ENCODE peak calls at places on chromosomes 4 and X, in five cellular contexts. One of them, this sample, is unnamed.

GRCh38 chr4:39635023-39635422 is 3.6 kb downstream of the SMIM14 start:
- DNase-seq in fibroblast of pulmonary artery: no peak
- DNase-seq in tibial nerve: no peak
- DNase-seq in heart left ventricle: no peak
- DNase-seq in type B pancreatic cell: no peak
- DNase-seq in this sample: no peak

GRCh38 chrX:101659601-101660063 is at the start of gene ARMCX2:
- DNase-seq in fibroblast of pulmonary artery: peak; percentile 73
- DNase-seq in tibial nerve: peak; percentile 31
- DNase-seq in heart left ventricle: peak; percentile 59
- DNase-seq in type B pancreatic cell: no peak
- DNase-seq in this sample: no peak

GRCh38 chrX:150337026-150337425 is 26.1 kb upstream of the MAMLD1 start:
- DNase-seq in fibroblast of pulmonary artery: no peak
- DNase-seq in tibial nerve: no peak
- DNase-seq in heart left ventricle: no peak
- DNase-seq in type B pancreatic cell: no peak
- DNase-seq in this sample: no peak

GRCh38 chrX:149527705-149528104 is 13.1 kb upstream of the EOLA1 start:
- DNase-seq in fibroblast of pulmonary artery: peak; percentile 40
- DNase-seq in tibial nerve: no peak
- DNase-seq in heart left ventricle: no peak
- DNase-seq in type B pancreatic cell: no peak
- DNase-seq in this sample: peak; percentile 22

GRCh38 chrX:106168107-106168506 is at the start of gene PWWP3B:
- DNase-seq in fibroblast of pulmonary artery: peak; percentile 69
- DNase-seq in tibial nerve: peak; percentile 21
- DNase-seq in heart left ventricle: no peak
- DNase-seq in type B pancreatic cell: no peak
- DNase-seq in this sample: peak; percentile 26

GRCh38 chr4:10403633-10404445 is 53.4 kb downstream of the ZNF518B start:
- DNase-seq in fibroblast of pulmonary artery: peak; percentile 79
- DNase-seq in tibial nerve: no peak
- DNase-seq in heart left ventricle: no peak
- DNase-seq in type B pancreatic cell: no peak
- DNase-seq in this sample: peak; percentile 73

GRCh38 chrX:123570011-123570590 is 162.8 kb downstream of the THOC2 start:
- DNase-seq in fibroblast of pulmonary artery: no peak
- DNase-seq in tibial nerve: no peak
- DNase-seq in heart left ventricle: no peak
- DNase-seq in type B pancreatic cell: no peak
- DNase-seq in this sample: no peak

GRCh38 chrX:318739-319578 is at the start of gene GTPBP6:
- DNase-seq in fibroblast of pulmonary artery: peak; percentile 100
- DNase-seq in tibial nerve: peak; percentile 99
- DNase-seq in heart left ventricle: peak; percentile 100
- DNase-seq in type B pancreatic cell: peak; percentile 99
- DNase-seq in this sample: peak; percentile 99

GRCh38 chr4:79442422-79442821 is 34.4 kb upstream of the GK2 start:
- DNase-seq in fibroblast of pulmonary artery: peak; percentile 26
- DNase-seq in tibial nerve: no peak
- DNase-seq in heart left ventricle: no peak
- DNase-seq in type B pancreatic cell: no peak
- DNase-seq in this sample: no peak

GRCh38 chr4:24471623-24472510 is 112.5 kb downstream of the DHX15 start:
- DNase-seq in fibroblast of pulmonary artery: no peak
- DNase-seq in tibial nerve: no peak
- DNase-seq in heart left ventricle: no peak
- DNase-seq in type B pancreatic cell: no peak
- DNase-seq in this sample: peak; percentile 53

GRCh38 chr4:53494851-53495250 is 96.4 kb downstream of the LNX1 start:
- DNase-seq in fibroblast of pulmonary artery: no peak
- DNase-seq in tibial nerve: no peak
- DNase-seq in heart left ventricle: no peak
- DNase-seq in type B pancreatic cell: no peak
- DNase-seq in this sample: no peak

GRCh38 chr4:101346312-101346561 is 1.1 kb downstream of the PPP3CA start:
- DNase-seq in fibroblast of pulmonary artery: no peak
- DNase-seq in tibial nerve: no peak
- DNase-seq in heart left ventricle: no peak
- DNase-seq in type B pancreatic cell: no peak
- DNase-seq in this sample: no peak

GRCh38 chr4:186765138-186765537 is 41.5 kb upstream of the FAT1 start:
- DNase-seq in fibroblast of pulmonary artery: peak; percentile 43
- DNase-seq in tibial nerve: peak; percentile 24
- DNase-seq in heart left ventricle: no peak
- DNase-seq in type B pancreatic cell: no peak
- DNase-seq in this sample: peak; percentile 85

GRCh38 chrX:95318882-95319281 is 1365.8 kb upstream of the DIAPH2 start:
- DNase-seq in fibroblast of pulmonary artery: no peak
- DNase-seq in tibial nerve: no peak
- DNase-seq in heart left ventricle: no peak
- DNase-seq in type B pancreatic cell: no peak
- DNase-seq in this sample: no peak

GRCh38 chr4:3193531-3194203 is 55.3 kb upstream of the MSANTD1 start:
- DNase-seq in fibroblast of pulmonary artery: peak; percentile 29
- DNase-seq in tibial nerve: no peak
- DNase-seq in heart left ventricle: no peak
- DNase-seq in type B pancreatic cell: no peak
- DNase-seq in this sample: no peak

GRCh38 chrX:12741416-12741815 is 49.8 kb upstream of the PRPS2 start:
- DNase-seq in fibroblast of pulmonary artery: no peak
- DNase-seq in tibial nerve: no peak
- DNase-seq in heart left ventricle: no peak
- DNase-seq in type B pancreatic cell: no peak
- DNase-seq in this sample: no peak

GRCh38 chrX:124720532-124720931 is 374.2 kb downstream of the SH2D1A start:
- DNase-seq in fibroblast of pulmonary artery: no peak
- DNase-seq in tibial nerve: no peak
- DNase-seq in heart left ventricle: no peak
- DNase-seq in type B pancreatic cell: no peak
- DNase-seq in this sample: no peak

GRCh38 chr4:41013746-41014145 is 200.6 kb downstream of the APBB2 start:
- DNase-seq in fibroblast of pulmonary artery: no peak
- DNase-seq in tibial nerve: no peak
- DNase-seq in heart left ventricle: no peak
- DNase-seq in type B pancreatic cell: no peak
- DNase-seq in this sample: no peak

GRCh38 chr4:125677665-125678307 is 363.0 kb downstream of the FAT4 start:
- DNase-seq in fibroblast of pulmonary artery: no peak
- DNase-seq in tibial nerve: no peak
- DNase-seq in heart left ventricle: no peak
- DNase-seq in type B pancreatic cell: no peak
- DNase-seq in this sample: no peak

GRCh38 chr4:152100378-152101201 is 339.8 kb upstream of the GATB start:
- DNase-seq in fibroblast of pulmonary artery: no peak
- DNase-seq in tibial nerve: no peak
- DNase-seq in heart left ventricle: no peak
- DNase-seq in type B pancreatic cell: no peak
- DNase-seq in this sample: peak; percentile 41

GRCh38 chrX:13778916-13779315 is 38.0 kb downstream of the GPM6B start:
- DNase-seq in fibroblast of pulmonary artery: peak; percentile 37
- DNase-seq in tibial nerve: no peak
- DNase-seq in heart left ventricle: no peak
- DNase-seq in type B pancreatic cell: no peak
- DNase-seq in this sample: no peak

GRCh38 chr4:147731611-147732515 is at the start of gene ARHGAP10:
- DNase-seq in fibroblast of pulmonary artery: peak; percentile 82
- DNase-seq in tibial nerve: peak; percentile 42
- DNase-seq in heart left ventricle: peak; percentile 89
- DNase-seq in type B pancreatic cell: peak; percentile 78
- DNase-seq in this sample: peak; percentile 53

GRCh38 chr4:147735413-147736301 is 3.8 kb downstream of the ARHGAP10 start:
- DNase-seq in fibroblast of pulmonary artery: no peak
- DNase-seq in tibial nerve: no peak
- DNase-seq in heart left ventricle: no peak
- DNase-seq in type B pancreatic cell: no peak
- DNase-seq in this sample: no peak

GRCh38 chr4:147732516-147733193 is 767 bp downstream of the ARHGAP10 start:
- DNase-seq in fibroblast of pulmonary artery: no peak
- DNase-seq in tibial nerve: no peak
- DNase-seq in heart left ventricle: peak; percentile 73
- DNase-seq in type B pancreatic cell: peak; percentile 76
- DNase-seq in this sample: peak; percentile 16

GRCh38 chr4:147734496-147734895 is 2.6 kb downstream of the ARHGAP10 start:
- DNase-seq in fibroblast of pulmonary artery: no peak
- DNase-seq in tibial nerve: no peak
- DNase-seq in heart left ventricle: no peak
- DNase-seq in type B pancreatic cell: no peak
- DNase-seq in this sample: no peak

DNA sequence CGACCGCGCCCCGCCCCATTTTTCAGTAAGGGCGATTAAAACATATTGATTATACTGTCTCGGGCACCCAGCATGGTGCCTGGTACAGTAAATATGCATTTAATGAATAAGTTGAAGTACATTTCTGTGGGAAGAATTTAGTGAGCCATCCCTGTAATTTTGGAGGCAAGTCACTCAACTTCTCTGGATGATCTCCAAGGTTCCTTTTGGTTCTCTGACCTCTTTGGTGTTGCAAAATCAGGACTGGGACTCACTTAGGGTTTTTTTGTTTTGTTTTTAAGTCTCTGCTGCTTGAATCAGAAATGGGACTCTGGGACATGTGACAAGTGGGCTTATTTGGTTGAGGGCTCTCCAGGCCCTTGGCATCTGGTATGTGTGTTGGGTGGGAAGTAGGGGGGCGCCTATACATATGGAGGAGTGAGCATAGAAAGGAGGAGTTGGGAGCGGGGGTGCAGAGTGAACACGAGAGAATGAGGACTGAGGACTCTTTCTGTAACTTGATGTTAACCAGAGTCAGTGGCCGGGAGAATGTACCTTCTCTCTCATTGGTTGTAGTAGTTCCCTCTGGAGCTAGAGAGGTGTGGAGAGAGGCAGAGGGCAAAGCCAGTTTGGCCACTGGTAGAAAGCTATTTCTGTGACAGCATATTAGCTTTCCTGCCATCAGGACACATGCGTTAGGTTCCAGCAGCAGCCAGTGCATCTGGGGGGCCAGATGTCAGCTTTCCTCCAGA is 1.9 kb downstream of the ARHGAP10 start:
- DNase-seq in fibroblast of pulmonary artery: peak; percentile 65
- DNase-seq in tibial nerve: no peak
- DNase-seq in heart left ventricle: no peak
- DNase-seq in type B pancreatic cell: no peak
- DNase-seq in this sample: no peak
- TF ChIP-seq CTCF in fibroblast of pulmonary artery: no peak
- TF ChIP-seq CTCF in tibial nerve: peak; percentile 16
- TF ChIP-seq CTCF in heart left ventricle: no peak
- TF ChIP-seq CTCF in type B pancreatic cell: no peak
- TF ChIP-seq CTCF in this sample: no peak

GRCh38 chr4:95676190-95676589 is 127.4 kb upstream of the UNC5C start:
- DNase-seq in fibroblast of pulmonary artery: peak; percentile 67
- DNase-seq in tibial nerve: no peak
- DNase-seq in heart left ventricle: no peak
- DNase-seq in type B pancreatic cell: no peak
- DNase-seq in this sample: no peak
- TF ChIP-seq CTCF in fibroblast of pulmonary artery: no peak
- TF ChIP-seq CTCF in tibial nerve: no peak
- TF ChIP-seq CTCF in heart left ventricle: no peak
- TF ChIP-seq CTCF in type B pancreatic cell: no peak
- TF ChIP-seq CTCF in this sample: no peak

GRCh38 chr4:8119877-8120276 is 38.7 kb downstream of the ABLIM2 start:
- DNase-seq in fibroblast of pulmonary artery: no peak
- DNase-seq in tibial nerve: no peak
- DNase-seq in heart left ventricle: no peak
- DNase-seq in type B pancreatic cell: no peak
- DNase-seq in this sample: no peak

GRCh38 chr4:8118035-8118434 is 40.6 kb downstream of the ABLIM2 start:
- DNase-seq in fibroblast of pulmonary artery: no peak
- DNase-seq in tibial nerve: no peak
- DNase-seq in heart left ventricle: peak; percentile 45
- DNase-seq in type B pancreatic cell: no peak
- DNase-seq in this sample: no peak

GRCh38 chr4:8117278-8117682 is 41.3 kb downstream of the ABLIM2 start:
- DNase-seq in fibroblast of pulmonary artery: peak; percentile 38
- DNase-seq in tibial nerve: no peak
- DNase-seq in heart left ventricle: peak; percentile 57
- DNase-seq in type B pancreatic cell: no peak
- DNase-seq in this sample: peak; percentile 87

GRCh38 chr4:8120518-8120917 is 38.1 kb downstream of the ABLIM2 start:
- DNase-seq in fibroblast of pulmonary artery: no peak
- DNase-seq in tibial nerve: no peak
- DNase-seq in heart left ventricle: no peak
- DNase-seq in type B pancreatic cell: no peak
- DNase-seq in this sample: no peak

DNA sequence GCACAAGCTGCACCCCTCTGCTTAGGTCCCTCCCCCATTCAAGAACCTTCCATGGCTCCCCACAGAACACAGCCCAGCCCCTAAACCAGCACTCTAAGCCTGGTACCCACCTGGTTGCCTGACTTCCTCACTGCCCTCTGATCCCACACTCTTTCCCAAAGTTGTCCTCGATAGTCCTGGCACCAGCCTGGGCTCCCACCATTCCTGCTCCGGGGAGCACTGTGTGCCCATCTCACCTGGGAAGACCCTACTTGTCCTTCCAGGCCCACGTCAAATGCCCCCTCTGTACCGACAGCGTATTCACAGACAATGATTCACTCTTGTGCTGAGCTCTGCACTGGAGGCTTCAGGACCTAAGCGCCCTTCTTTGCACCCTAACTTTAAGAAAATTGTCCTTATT is 40.1 kb downstream of the ABLIM2 start:
- DNase-seq in fibroblast of pulmonary artery: no peak
- DNase-seq in tibial nerve: no peak
- DNase-seq in heart left ventricle: no peak
- DNase-seq in type B pancreatic cell: no peak
- DNase-seq in this sample: no peak
- TF ChIP-seq CTCF in fibroblast of pulmonary artery: no peak
- TF ChIP-seq CTCF in tibial nerve: no peak
- TF ChIP-seq CTCF in heart left ventricle: no peak
- TF ChIP-seq CTCF in type B pancreatic cell: no peak
- TF ChIP-seq CTCF in this sample: no peak

GRCh38 chrX:3788494-3789233 is 75.2 kb upstream of the PRKX start:
- DNase-seq in fibroblast of pulmonary artery: no peak
- DNase-seq in tibial nerve: no peak
- DNase-seq in heart left ventricle: no peak
- DNase-seq in type B pancreatic cell: no peak
- DNase-seq in this sample: no peak
- TF ChIP-seq CTCF in fibroblast of pulmonary artery: no peak
- TF ChIP-seq CTCF in tibial nerve: no peak
- TF ChIP-seq CTCF in heart left ventricle: no peak
- TF ChIP-seq CTCF in type B pancreatic cell: peak; percentile 51
- TF ChIP-seq CTCF in this sample: no peak